ENCODE peak calls at places on chromosomes 16 and 17, in seven cellular contexts. L is heart right ventricle; O is CD8-positive, alpha-beta T cell; P is stomach; A is tibial nerve; T is cardiac fibroblast; V is fibroblast of lung. B is an unnamed sample.

GRCh38 chr16:9053006-9053601 is 38.3 kb upstream of the HAPSTR1 start:
- DNase-seq in L (peak), O (no peak), P (peak), A (no peak), T (peak), V (peak), B (peak)

GRCh38 chr17:36463916-36464764 is 22.3 kb upstream of the ZNHIT3 start:
- DNase-seq in L (peak), O (peak), P (peak), A (no peak), T (peak), V (peak), B (peak)

GRCh38 chr16:67458121-67458641 is 22.8 kb downstream of the ATP6V0D1 start:
- DNase-seq in L (no peak), O (no peak), P (no peak), A (no peak), T (no peak), V (no peak), B (no peak)

GRCh38 chr17:47009759-47010594 is 30.9 kb upstream of the RPRML start:
- DNase-seq in L (peak), O (no peak), P (no peak), A (no peak), T (no peak), V (no peak), B (no peak)

GRCh38 chr16:55021595-55022475 is 91.2 kb downstream of the IRX5 start:
- DNase-seq in L (no peak), O (no peak), P (no peak), A (no peak), T (peak), V (no peak), B (peak)

GRCh38 chr17:65595071-65595655 is 33.7 kb upstream of the AXIN2 start:
- DNase-seq in L (no peak), O (no peak), P (no peak), A (no peak), T (peak), V (no peak), B (peak)

GRCh38 chr17:42181851-42182207 is 887 bp upstream of the KCNH4 start:
- DNase-seq in L (no peak), O (no peak), P (no peak), A (no peak), T (no peak), V (no peak), B (no peak)

GRCh38 chr16:27748868-27749546 is 199.1 kb downstream of the KATNIP start:
- DNase-seq in L (peak), O (peak), P (no peak), A (peak), T (peak), V (peak), B (peak)

GRCh38 chr16:89360760-89361435 is 129.5 kb downstream of the ANKRD11 start:
- DNase-seq in L (no peak), O (peak), P (peak), A (no peak), T (no peak), V (no peak), B (no peak)

GRCh38 chr17:40547079-40547784 is 18.0 kb downstream of the CCR7 start:
- DNase-seq in L (no peak), O (peak), P (peak), A (no peak), T (no peak), V (no peak), B (no peak)

GRCh38 chr16:88988980-88989791 is 12.2 kb upstream of the CBFA2T3 start:
- DNase-seq in L (no peak), O (no peak), P (no peak), A (no peak), T (no peak), V (no peak), B (no peak)

GRCh38 chr17:16989230-16989952 is 17.5 kb upstream of the TNFRSF13B start:
- DNase-seq in L (no peak), O (peak), P (no peak), A (no peak), T (no peak), V (no peak), B (no peak)

GRCh38 chr17:27797390-27798091 is 2.8 kb downstream of the NOS2 start:
- DNase-seq in L (no peak), O (no peak), P (no peak), A (no peak), T (no peak), V (no peak), B (no peak)
- TF ChIP-seq CTCF in L (no peak), O (no peak), P (no peak), A (no peak), T (peak), V (no peak), B (no peak)

DNA sequence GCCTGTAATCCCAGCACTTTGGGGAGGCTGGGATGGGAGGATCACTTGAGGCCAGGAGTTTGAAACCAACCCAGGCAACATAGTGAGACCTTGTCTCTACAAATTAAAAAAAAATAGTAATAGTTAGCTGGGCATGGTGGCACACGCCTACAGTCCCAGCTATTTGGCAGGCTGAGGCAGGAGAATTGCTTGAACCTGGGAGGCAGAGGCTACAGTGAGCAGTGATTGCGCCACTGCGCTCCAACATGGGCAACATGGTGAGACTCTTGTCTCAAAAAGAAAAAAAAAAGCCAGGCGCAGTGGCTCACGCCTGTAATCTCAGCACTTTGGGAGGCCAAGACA is 56.9 kb upstream of the MRTFB start:
- DNase-seq in L (no peak), O (no peak), P (no peak), A (no peak), T (no peak), V (no peak), B (no peak)
- H3K4me3 ChIP-seq in L (no peak), O (no peak), P (no peak), A (no peak), T (no peak), V (no peak), B (no peak)

GRCh38 chr17:53516643-53517042 is 306.1 kb upstream of the KIF2B start:
- DNase-seq in L (no peak), O (no peak), P (no peak), A (no peak), T (peak), V (peak), B (no peak)
- TF ChIP-seq CTCF in L (no peak), O (no peak), P (no peak), A (no peak), T (no peak), V (peak), B (no peak)

GRCh38 chr17:75630071-75630917 is 2.9 kb upstream of the SMIM5 start:
- DNase-seq in L (no peak), O (no peak), P (no peak), A (no peak), T (no peak), V (no peak), B (no peak)
- H3K4me3 ChIP-seq in L (no peak), O (no peak), P (no peak), A (no peak), T (no peak), V (no peak), B (no peak)

GRCh38 chr16:49466529-49466831 is 92.9 kb downstream of the C16orf78 start:
- DNase-seq in L (no peak), O (no peak), P (peak), A (no peak), T (no peak), V (no peak), B (no peak)

GRCh38 chr16:49463529-49463928 is 89.9 kb downstream of the C16orf78 start:
- DNase-seq in L (no peak), O (peak), P (peak), A (no peak), T (no peak), V (no peak), B (no peak)

GRCh38 chr16:49465661-49466528 is 92.3 kb downstream of the C16orf78 start:
- DNase-seq in L (no peak), O (no peak), P (peak), A (no peak), T (no peak), V (no peak), B (no peak)

GRCh38 chr16:49464093-49464492 is 90.5 kb downstream of the C16orf78 start:
- DNase-seq in L (no peak), O (no peak), P (no peak), A (no peak), T (no peak), V (no peak), B (no peak)

GRCh38 chr16:49464877-49465504 is 91.4 kb downstream of the C16orf78 start:
- DNase-seq in L (no peak), O (no peak), P (peak), A (no peak), T (no peak), V (no peak), B (no peak)
- TF ChIP-seq CTCF in L (no peak), O (peak), P (no peak), A (peak), T (peak), V (no peak), B (no peak)

B was measured in fibroblast of villous mesenchyme.